ENCODE peak calls at places on chromosomes 16 and 17, in six cellular contexts. One of them, this sample, is unnamed.

GRCh38 chr17:57286372-57287105 is 30.2 kb downstream of the MSI2 start:
- DNase-seq in ovary: no peak
- DNase-seq in hepatocyte: no peak
- DNase-seq in IMR-90: no peak
- DNase-seq in lower lobe of right lung: no peak
- DNase-seq in A549: no peak
- DNase-seq in this sample: no peak

GRCh38 chr17:75723201-75723930 is 2.1 kb downstream of the ITGB4 start:
- DNase-seq in ovary: no peak
- DNase-seq in hepatocyte: peak
- DNase-seq in IMR-90: no peak
- DNase-seq in lower lobe of right lung: peak
- DNase-seq in A549: no peak
- DNase-seq in this sample: no peak

GRCh38 chr16:66332599-66332998 is 33.9 kb upstream of the CDH5 start:
- DNase-seq in ovary: no peak
- DNase-seq in hepatocyte: no peak
- DNase-seq in IMR-90: no peak
- DNase-seq in lower lobe of right lung: no peak
- DNase-seq in A549: no peak
- DNase-seq in this sample: peak

GRCh38 chr17:45812102-45812501 is 28.0 kb downstream of the CRHR1 start:
- DNase-seq in ovary: no peak
- DNase-seq in hepatocyte: no peak
- DNase-seq in IMR-90: no peak
- DNase-seq in lower lobe of right lung: no peak
- DNase-seq in A549: peak
- DNase-seq in this sample: no peak

GRCh38 chr17:28959471-28959871 is 8.2 kb upstream of the PHF12 start:
- DNase-seq in ovary: no peak
- DNase-seq in hepatocyte: no peak
- DNase-seq in IMR-90: no peak
- DNase-seq in lower lobe of right lung: no peak
- DNase-seq in A549: no peak
- DNase-seq in this sample: no peak

GRCh38 chr17:72890711-72891110 is 201.8 kb downstream of the SLC39A11 start:
- DNase-seq in ovary: no peak
- DNase-seq in hepatocyte: no peak
- DNase-seq in IMR-90: peak
- DNase-seq in lower lobe of right lung: no peak
- DNase-seq in A549: peak
- DNase-seq in this sample: no peak

GRCh38 chr16:50771366-50771765 is 29.5 kb downstream of the CYLD start:
- DNase-seq in ovary: no peak
- DNase-seq in hepatocyte: no peak
- DNase-seq in IMR-90: peak
- DNase-seq in lower lobe of right lung: no peak
- DNase-seq in A549: no peak
- DNase-seq in this sample: no peak

GRCh38 chr17:56099649-56100048 is 53.6 kb upstream of the ANKFN1 start:
- DNase-seq in ovary: no peak
- DNase-seq in hepatocyte: peak
- DNase-seq in IMR-90: peak
- DNase-seq in lower lobe of right lung: no peak
- DNase-seq in A549: no peak
- DNase-seq in this sample: peak

GRCh38 chr16:1914759-1915387 is 3.3 kb downstream of the HS3ST6 start:
- DNase-seq in ovary: no peak
- DNase-seq in hepatocyte: no peak
- DNase-seq in IMR-90: no peak
- DNase-seq in lower lobe of right lung: no peak
- DNase-seq in A549: no peak
- DNase-seq in this sample: no peak

GRCh38 chr17:10735251-10735650 is 5.4 kb upstream of the TMEM220 start:
- DNase-seq in ovary: no peak
- DNase-seq in hepatocyte: no peak
- DNase-seq in IMR-90: no peak
- DNase-seq in lower lobe of right lung: no peak
- DNase-seq in A549: no peak
- DNase-seq in this sample: no peak

GRCh38 chr16:81582655-81583441 is 138.2 kb downstream of the CMIP start:
- DNase-seq in ovary: no peak
- DNase-seq in hepatocyte: no peak
- DNase-seq in IMR-90: no peak
- DNase-seq in lower lobe of right lung: no peak
- DNase-seq in A549: no peak
- DNase-seq in this sample: no peak

GRCh38 chr16:58422809-58423208 is 30.5 kb downstream of the GINS3 start:
- DNase-seq in ovary: no peak
- DNase-seq in hepatocyte: no peak
- DNase-seq in IMR-90: no peak
- DNase-seq in lower lobe of right lung: no peak
- DNase-seq in A549: no peak
- DNase-seq in this sample: no peak

GRCh38 chr17:65857713-65858112 is 296.3 kb upstream of the AXIN2 start:
- DNase-seq in ovary: no peak
- DNase-seq in hepatocyte: no peak
- DNase-seq in IMR-90: no peak
- DNase-seq in lower lobe of right lung: no peak
- DNase-seq in A549: no peak
- DNase-seq in this sample: no peak

GRCh38 chr17:63366238-63366561 is 79.9 kb downstream of the CYB561 start:
- DNase-seq in ovary: no peak
- DNase-seq in hepatocyte: no peak
- DNase-seq in IMR-90: no peak
- DNase-seq in lower lobe of right lung: no peak
- DNase-seq in A549: no peak
- DNase-seq in this sample: no peak

GRCh38 chr17:39666601-39667261 is 1.5 kb upstream of the PNMT start:
- DNase-seq in ovary: no peak
- DNase-seq in hepatocyte: no peak
- DNase-seq in IMR-90: no peak
- DNase-seq in lower lobe of right lung: no peak
- DNase-seq in A549: no peak
- DNase-seq in this sample: no peak

GRCh38 chr16:19113577-19114358 is at the start of gene ITPRIPL2:
- DNase-seq in ovary: peak
- DNase-seq in hepatocyte: peak
- DNase-seq in IMR-90: peak
- DNase-seq in lower lobe of right lung: peak
- DNase-seq in A549: peak
- DNase-seq in this sample: peak

GRCh38 chr16:460787-461186 is 35.3 kb downstream of the RAB11FIP3 start:
- DNase-seq in ovary: no peak
- DNase-seq in hepatocyte: no peak
- DNase-seq in IMR-90: no peak
- DNase-seq in lower lobe of right lung: no peak
- DNase-seq in A549: no peak
- DNase-seq in this sample: no peak

GRCh38 chr17:38914741-38915638 is 10.4 kb upstream of the LASP1NB start:
- DNase-seq in ovary: peak
- DNase-seq in hepatocyte: peak
- DNase-seq in IMR-90: no peak
- DNase-seq in lower lobe of right lung: peak
- DNase-seq in A549: no peak
- DNase-seq in this sample: no peak

GRCh38 chr17:56956992-56957391 is 3.9 kb downstream of the COIL start:
- DNase-seq in ovary: no peak
- DNase-seq in hepatocyte: no peak
- DNase-seq in IMR-90: no peak
- DNase-seq in lower lobe of right lung: no peak
- DNase-seq in A549: no peak
- DNase-seq in this sample: no peak

GRCh38 chr16:73196670-73197069 is 148.7 kb upstream of the ZFHX3 start:
- DNase-seq in ovary: no peak
- DNase-seq in hepatocyte: peak
- DNase-seq in IMR-90: peak
- DNase-seq in lower lobe of right lung: peak
- DNase-seq in A549: peak
- DNase-seq in this sample: peak

GRCh38 chr17:45703348-45703747 is 80.8 kb upstream of the CRHR1 start:
- DNase-seq in ovary: no peak
- DNase-seq in hepatocyte: no peak
- DNase-seq in IMR-90: no peak
- DNase-seq in lower lobe of right lung: no peak
- DNase-seq in A549: no peak
- DNase-seq in this sample: no peak

GRCh38 chr17:28960256-28961106 is 9.2 kb upstream of the PHF12 start:
- DNase-seq in ovary: no peak
- DNase-seq in hepatocyte: no peak
- DNase-seq in IMR-90: no peak
- DNase-seq in lower lobe of right lung: no peak
- DNase-seq in A549: no peak
- DNase-seq in this sample: no peak

GRCh38 chr16:2016407-2016922 is 3.1 kb upstream of the NPW start:
- DNase-seq in ovary: no peak
- DNase-seq in hepatocyte: no peak
- DNase-seq in IMR-90: no peak
- DNase-seq in lower lobe of right lung: no peak
- DNase-seq in A549: no peak
- DNase-seq in this sample: no peak

GRCh38 chr17:51154176-51154575 is 817 bp downstream of the NME1 start:
- DNase-seq in ovary: no peak
- DNase-seq in hepatocyte: no peak
- DNase-seq in IMR-90: peak
- DNase-seq in lower lobe of right lung: no peak
- DNase-seq in A549: no peak
- DNase-seq in this sample: no peak

GRCh38 chr16:50683689-50684374 is 2.7 kb upstream of the SNX20 start:
- DNase-seq in ovary: no peak
- DNase-seq in hepatocyte: no peak
- DNase-seq in IMR-90: no peak
- DNase-seq in lower lobe of right lung: no peak
- DNase-seq in A549: no peak
- DNase-seq in this sample: no peak

GRCh38 chr17:57484081-57484666 is 227.9 kb downstream of the MSI2 start:
- DNase-seq in ovary: no peak
- DNase-seq in hepatocyte: no peak
- DNase-seq in IMR-90: peak
- DNase-seq in lower lobe of right lung: no peak
- DNase-seq in A549: no peak
- DNase-seq in this sample: no peak

GRCh38 chr17:32191306-32191705 is 49.0 kb downstream of the RHOT1 start:
- DNase-seq in ovary: no peak
- DNase-seq in hepatocyte: no peak
- DNase-seq in IMR-90: peak
- DNase-seq in lower lobe of right lung: no peak
- DNase-seq in A549: no peak
- DNase-seq in this sample: no peak

GRCh38 chr17:32187276-32187675 is 45.0 kb downstream of the RHOT1 start:
- DNase-seq in ovary: no peak
- DNase-seq in hepatocyte: no peak
- DNase-seq in IMR-90: peak
- DNase-seq in lower lobe of right lung: no peak
- DNase-seq in A549: no peak
- DNase-seq in this sample: no peak

GRCh38 chr17:32189343-32189742 is 47.0 kb downstream of the RHOT1 start:
- DNase-seq in ovary: no peak
- DNase-seq in hepatocyte: no peak
- DNase-seq in IMR-90: no peak
- DNase-seq in lower lobe of right lung: no peak
- DNase-seq in A549: no peak
- DNase-seq in this sample: no peak

GRCh38 chr17:32197987-32198386 is 55.7 kb downstream of the RHOT1 start:
- DNase-seq in ovary: no peak
- DNase-seq in hepatocyte: no peak
- DNase-seq in IMR-90: no peak
- DNase-seq in lower lobe of right lung: no peak
- DNase-seq in A549: no peak
- DNase-seq in this sample: no peak

GRCh38 chr17:32192379-32192778 is 50.1 kb downstream of the RHOT1 start:
- DNase-seq in ovary: no peak
- DNase-seq in hepatocyte: no peak
- DNase-seq in IMR-90: peak
- DNase-seq in lower lobe of right lung: no peak
- DNase-seq in A549: no peak
- DNase-seq in this sample: no peak
- H3K27ac ChIP-seq in ovary: no peak
- H3K27ac ChIP-seq in hepatocyte: no peak
- H3K27ac ChIP-seq in IMR-90: peak
- H3K27ac ChIP-seq in lower lobe of right lung: no peak
- H3K27ac ChIP-seq in A549: no peak
- H3K27ac ChIP-seq in this sample: no peak

GRCh38 chr17:48589831-48590602 is at the start of gene HOXB3:
- DNase-seq in ovary: no peak
- DNase-seq in hepatocyte: no peak
- DNase-seq in IMR-90: peak
- DNase-seq in lower lobe of right lung: no peak
- DNase-seq in A549: no peak
- DNase-seq in this sample: no peak
- H3K27ac ChIP-seq in ovary: no peak
- H3K27ac ChIP-seq in hepatocyte: peak
- H3K27ac ChIP-seq in IMR-90: peak
- H3K27ac ChIP-seq in lower lobe of right lung: peak
- H3K27ac ChIP-seq in A549: no peak
- H3K27ac ChIP-seq in this sample: peak

GRCh38 chr16:4692460-4693295 is 684 bp upstream of the NUDT16L1 start:
- DNase-seq in ovary: no peak
- DNase-seq in hepatocyte: peak
- DNase-seq in IMR-90: no peak
- DNase-seq in lower lobe of right lung: no peak
- DNase-seq in A549: peak
- DNase-seq in this sample: no peak
- H3K27ac ChIP-seq in ovary: peak
- H3K27ac ChIP-seq in hepatocyte: peak
- H3K27ac ChIP-seq in IMR-90: peak
- H3K27ac ChIP-seq in lower lobe of right lung: peak
- H3K27ac ChIP-seq in A549: peak
- H3K27ac ChIP-seq in this sample: peak

GRCh38 chr17:60077672-60078519 is 825 bp downstream of the HEATR6 start:
- DNase-seq in ovary: no peak
- DNase-seq in hepatocyte: peak
- DNase-seq in IMR-90: no peak
- DNase-seq in lower lobe of right lung: no peak
- DNase-seq in A549: no peak
- DNase-seq in this sample: peak
- H3K27ac ChIP-seq in ovary: peak
- H3K27ac ChIP-seq in hepatocyte: peak
- H3K27ac ChIP-seq in IMR-90: peak
- H3K27ac ChIP-seq in lower lobe of right lung: peak
- H3K27ac ChIP-seq in A549: peak
- H3K27ac ChIP-seq in this sample: peak

GRCh38 chr16:87507351-87508069 is 14.7 kb upstream of the ZCCHC14 start:
- DNase-seq in ovary: no peak
- DNase-seq in hepatocyte: no peak
- DNase-seq in IMR-90: no peak
- DNase-seq in lower lobe of right lung: no peak
- DNase-seq in A549: no peak
- DNase-seq in this sample: no peak
- H3K27ac ChIP-seq in ovary: no peak
- H3K27ac ChIP-seq in hepatocyte: no peak
- H3K27ac ChIP-seq in IMR-90: no peak
- H3K27ac ChIP-seq in lower lobe of right lung: no peak
- H3K27ac ChIP-seq in A549: no peak
- H3K27ac ChIP-seq in this sample: no peak

This sample was measured in upper lobe of left lung.